ENCODE peak calls at places on chromosomes 7 and 10, in four cellular contexts. V, E, U and H are unnamed samples.

GRCh38 chr10:69417542-69417941 is 824 bp upstream of the TACR2 start:
- DNase-seq in V (no peak), E (no peak), U (no peak), H (no peak)

GRCh38 chr10:129323311-129323710 is 143.7 kb upstream of the MGMT start:
- DNase-seq in V (no peak), E (no peak), U (no peak), H (no peak)

GRCh38 chr7:28069788-28070187 is 110.8 kb downstream of the JAZF1 start:
- DNase-seq in V (no peak), E (no peak), U (no peak), H (peak)

GRCh38 chr10:49500420-49500819 is 38.5 kb downstream of the ERCC6 start:
- DNase-seq in V (no peak), E (no peak), U (peak), H (no peak)

GRCh38 chr10:72334832-72335393 is 19.8 kb downstream of the DNAJB12 start:
- DNase-seq in V (peak), E (peak), U (no peak), H (peak)

GRCh38 chr10:96324447-96324846 is 20.2 kb downstream of the DNTT start:
- DNase-seq in V (no peak), E (no peak), U (no peak), H (no peak)

GRCh38 chr10:28241766-28242399 is 61.0 kb downstream of the MPP7 start:
- DNase-seq in V (peak), E (peak), U (no peak), H (peak)

GRCh38 chr10:11533328-11533781 is 78.1 kb downstream of the USP6NL start:
- DNase-seq in V (no peak), E (no peak), U (no peak), H (no peak)

GRCh38 chr7:127047521-127047920 is 205.2 kb downstream of the GRM8 start:
- DNase-seq in V (no peak), E (no peak), U (no peak), H (no peak)

GRCh38 chr7:147298611-147299043 is 1182.0 kb downstream of the CNTNAP2 start:
- DNase-seq in V (no peak), E (no peak), U (peak), H (no peak)

GRCh38 chr10:49023752-49024151 is 84.1 kb upstream of the LRRC18 start:
- DNase-seq in V (no peak), E (no peak), U (no peak), H (peak)

GRCh38 chr10:129607607-129608006 is 140.6 kb downstream of the MGMT start:
- DNase-seq in V (no peak), E (no peak), U (no peak), H (no peak)

GRCh38 chr7:32074787-32075570 is 4.8 kb upstream of the PDE1C start:
- DNase-seq in V (no peak), E (no peak), U (no peak), H (no peak)

GRCh38 chr7:55642266-55642665 is 70.0 kb upstream of the VOPP1 start:
- DNase-seq in V (no peak), E (no peak), U (no peak), H (no peak)

GRCh38 chr10:115921795-115922194 is 351.2 kb downstream of the GFRA1 start:
- DNase-seq in V (no peak), E (no peak), U (no peak), H (no peak)

GRCh38 chr7:55020481-55020871 is 1.7 kb downstream of the EGFR start:
- DNase-seq in V (no peak), E (no peak), U (no peak), H (peak)

GRCh38 chr10:104300736-104301292 is 31.8 kb downstream of the GSTO2 start:
- DNase-seq in V (no peak), E (no peak), U (peak), H (no peak)

GRCh38 chr7:51482976-51483375 is 166.4 kb upstream of the COBL start:
- DNase-seq in V (no peak), E (no peak), U (no peak), H (no peak)

GRCh38 chr7:11182736-11183135 is 209.1 kb downstream of the PHF14 start:
- DNase-seq in V (no peak), E (no peak), U (no peak), H (no peak)

GRCh38 chr7:115676080-115676479 is 354.5 kb downstream of the TFEC start:
- DNase-seq in V (no peak), E (no peak), U (peak), H (peak)

GRCh38 chr10:101330236-101331225 is 23.4 kb upstream of the BTRC start:
- DNase-seq in V (no peak), E (no peak), U (no peak), H (no peak)

GRCh38 chr7:8442814-8443304 is 9.4 kb downstream of the NXPH1 start:
- DNase-seq in V (no peak), E (no peak), U (peak), H (no peak)

GRCh38 chr7:218896-219580 is 26.7 kb downstream of the FAM20C start:
- DNase-seq in V (no peak), E (no peak), U (no peak), H (no peak)

GRCh38 chr7:7221602-7222038 is 39.3 kb downstream of the C1GALT1 start:
- DNase-seq in V (no peak), E (no peak), U (no peak), H (no peak)

GRCh38 chr10:72079356-72079755 is 9.0 kb downstream of the SPOCK2 start:
- DNase-seq in V (no peak), E (peak), U (no peak), H (no peak)

GRCh38 chr10:97140887-97141745 is 44.6 kb downstream of the SLIT1 start:
- DNase-seq in V (no peak), E (no peak), U (no peak), H (no peak)

GRCh38 chr7:51031791-51032484 is 249.2 kb upstream of the GRB10 start:
- DNase-seq in V (no peak), E (no peak), U (no peak), H (no peak)

GRCh38 chr7:19117081-19117869 is at the start of gene TWIST1:
- DNase-seq in V (peak), E (no peak), U (no peak), H (peak)

GRCh38 chr7:37732253-37732652 is 48.7 kb downstream of the GPR141 start:
- DNase-seq in V (peak), E (no peak), U (no peak), H (peak)

GRCh38 chr7:91264924-91265681 is 870 bp downstream of the FZD1 start:
- DNase-seq in V (peak), E (no peak), U (peak), H (peak)

GRCh38 chr10:113454341-113455061 is 98.4 kb upstream of the HABP2 start:
- DNase-seq in V (peak), E (no peak), U (no peak), H (peak)

GRCh38 chr10:99461230-99461629 is 30.8 kb upstream of the GOT1 start:
- DNase-seq in V (no peak), E (no peak), U (no peak), H (no peak)

GRCh38 chr7:78218051-78218450 is 419.5 kb downstream of the PHTF2 start:
- DNase-seq in V (no peak), E (no peak), U (no peak), H (no peak)

GRCh38 chr10:93352638-93353383 is 129.3 kb downstream of the MYOF start:
- DNase-seq in V (no peak), E (no peak), U (no peak), H (peak)

GRCh38 chr10:98444314-98445006 is 2.3 kb downstream of the HPS1 start:
- DNase-seq in V (no peak), E (no peak), U (no peak), H (no peak)

GRCh38 chr7:115937960-115938359 is 92.6 kb downstream of the TFEC start:
- DNase-seq in V (no peak), E (no peak), U (no peak), H (no peak)

GRCh38 chr10:125672884-125673283 is 10.1 kb downstream of the TEX36 start:
- DNase-seq in V (no peak), E (no peak), U (no peak), H (no peak)